ENCODE peak calls at places on chromosome 22, in four cellular contexts. J is Calu3, C is HFFc6, P is ascending aorta. D is an unnamed sample.
A peak's percentile ranks its signal among the peaks of the same experiment; 100 is the strongest.

GRCh38 chr22:39839917-39840510 is 53.5 kb downstream of the ENTHD1 start:
- DNase-seq in P (no peak), C (no peak), J (no peak), D (no peak)

GRCh38 chr22:43013355-43014061 is 1.4 kb downstream of the PACSIN2 start:
- DNase-seq in J (no peak), C (peak; percentile 41), P (no peak), D (no peak)

GRCh38 chr22:46069518-46070214 is 80.7 kb upstream of the PPARA start:
- DNase-seq in C (peak; percentile 85), P (peak; percentile 76), J (peak; percentile 95), D (peak; percentile 82)

GRCh38 chr22:48721394-48721666 is 1106.3 kb downstream of the BRD1 start:
- DNase-seq in C (no peak), P (no peak), J (no peak), D (no peak)

GRCh38 chr22:23903328-23903971 is 9.3 kb downstream of the MIF start:
- DNase-seq in P (no peak), J (no peak), C (no peak), D (no peak)

GRCh38 chr22:24230911-24231656 is 13.8 kb downstream of the GGT5 start:
- DNase-seq in P (no peak), J (peak; percentile 67), C (no peak), D (no peak)

GRCh38 chr22:23910496-23911190 is 16.5 kb downstream of the MIF start:
- DNase-seq in P (no peak), J (no peak), C (no peak), D (no peak)

GRCh38 chr22:36562261-36562835 is 33.4 kb upstream of the EIF3D start:
- DNase-seq in P (no peak), J (peak; percentile 46), C (peak; percentile 37), D (no peak)

GRCh38 chr22:47586946-47587345 is 824.5 kb downstream of the TBC1D22A start:
- DNase-seq in J (no peak), C (no peak), P (no peak), D (no peak)

GRCh38 chr22:44269757-44270555 is 42.8 kb downstream of the SHISAL1 start:
- DNase-seq in C (no peak), P (no peak), J (no peak), D (no peak)

GRCh38 chr22:25358421-25359170 is 139.2 kb downstream of the CRYBB2 start:
- DNase-seq in C (no peak), P (no peak), J (no peak), D (no peak)

GRCh38 chr22:47165998-47166397 is 403.5 kb downstream of the TBC1D22A start:
- DNase-seq in C (no peak), J (no peak), P (no peak), D (peak; percentile 3)

GRCh38 chr22:24824915-24825314 is 18.9 kb downstream of the SGSM1 start:
- DNase-seq in J (no peak), P (no peak), C (no peak), D (no peak)

GRCh38 chr22:49705631-49706352 is 121.9 kb downstream of the BRD1 start:
- DNase-seq in J (no peak), C (no peak), P (no peak), D (no peak)

GRCh38 chr22:20885557-20886323 is 26.9 kb downstream of the SNAP29 start:
- DNase-seq in J (peak; percentile 90), C (peak; percentile 83), P (peak; percentile 13), D (peak; percentile 57)

GRCh38 chr22:41435560-41435959 is 11.0 kb downstream of the TOB2 start:
- DNase-seq in P (no peak), J (no peak), C (no peak), D (no peak)

GRCh38 chr22:50119768-50120251 is 30.0 kb downstream of the MOV10L1 start:
- DNase-seq in J (no peak), C (no peak), P (no peak), D (no peak)

GRCh38 chr22:35154937-35155387 is 89.0 kb downstream of the ISX start:
- DNase-seq in C (peak; percentile 20), J (peak; percentile 82), P (no peak), D (no peak)

GRCh38 chr22:42937164-42937854 is 77.6 kb downstream of the PACSIN2 start:
- DNase-seq in C (peak; percentile 82), J (peak; percentile 79), P (peak; percentile 67), D (no peak)

GRCh38 chr22:25110846-25111578 is 88.6 kb upstream of the CRYBB3 start:
- DNase-seq in P (peak; percentile 51), C (peak; percentile 65), J (peak; percentile 91), D (no peak)

GRCh38 chr22:46747646-46748045 is 9.6 kb upstream of the CERK start:
- DNase-seq in P (no peak), C (no peak), J (no peak), D (no peak)

GRCh38 chr22:45262931-45263789 is 21.6 kb upstream of the UPK3A start:
- DNase-seq in J (no peak), P (no peak), C (no peak), D (no peak)

GRCh38 chr22:40009231-40009769 is 14.5 kb downstream of the FAM83F start:
- DNase-seq in J (no peak), C (no peak), P (no peak), D (no peak)

GRCh38 chr22:20514658-20515406 is 7.4 kb downstream of the MED15 start:
- DNase-seq in C (peak; percentile 91), P (no peak), J (no peak), D (peak; percentile 47)

GRCh38 chr22:50148166-50148500 is 22.4 kb upstream of the PANX2 start:
- DNase-seq in P (no peak), J (no peak), C (no peak), D (no peak)

GRCh38 chr22:22558972-22559603 is at the start of gene PRAME:
- DNase-seq in J (peak; percentile 89), C (no peak), P (no peak), D (no peak)
- TF ChIP-seq CTCF in J (peak; percentile 88), C (peak; percentile 70), P (no peak), D (no peak)

GRCh38 chr22:32448980-32449379 is 15.3 kb downstream of the BPIFC start:
- DNase-seq in P (no peak), C (no peak), J (no peak), D (no peak)

GRCh38 chr22:32446321-32446720 is 17.9 kb downstream of the BPIFC start:
- DNase-seq in J (no peak), P (no peak), C (no peak), D (no peak)

GRCh38 chr22:32444068-32444467 is 20.2 kb downstream of the BPIFC start:
- DNase-seq in P (no peak), C (no peak), J (peak; percentile 44), D (no peak)
- TF ChIP-seq CTCF in P (no peak), C (no peak), J (no peak), D (no peak)

GRCh38 chr22:26642465-26643367 is 14.7 kb upstream of the MIAT start:
- DNase-seq in P (no peak), C (no peak), J (no peak), D (no peak)
- TF ChIP-seq CTCF in P (no peak), C (peak; percentile 30), J (no peak), D (no peak)

DNA sequence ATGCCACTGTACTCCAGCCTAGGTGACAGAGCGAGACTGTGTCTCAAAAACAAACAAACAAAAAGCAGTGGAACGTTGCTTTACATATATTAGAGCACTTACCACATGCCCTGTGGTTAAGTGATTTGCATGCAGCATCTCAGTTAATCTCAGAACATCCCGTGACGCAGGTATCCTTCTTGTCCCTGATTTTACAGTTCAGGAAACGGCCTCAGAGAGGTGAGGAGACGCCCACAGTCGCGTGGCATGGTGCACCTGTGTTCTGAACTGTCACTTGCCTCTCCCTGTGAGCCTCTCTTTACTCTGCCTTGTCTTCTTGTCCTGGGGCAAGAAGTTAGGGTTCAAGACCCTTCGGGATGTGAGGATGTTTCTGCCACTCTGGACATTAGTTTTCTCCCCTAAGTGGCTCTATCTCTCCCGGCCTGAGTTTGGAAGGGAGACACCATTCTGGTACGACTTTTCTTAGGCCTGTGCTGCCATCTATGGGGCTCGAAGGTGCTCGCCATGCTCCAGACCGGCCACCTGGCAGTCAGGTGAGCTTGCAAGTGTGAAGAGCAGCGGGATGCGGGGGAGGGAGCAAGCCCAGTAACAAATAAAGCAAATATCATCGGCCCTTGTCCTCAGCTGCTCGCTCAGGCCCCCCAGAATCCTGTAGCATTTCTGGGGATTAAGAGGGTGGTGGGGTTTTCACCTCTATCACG is 25.6 kb downstream of the YWHAH start:
- DNase-seq in J (peak; percentile 87), C (peak; percentile 44), P (no peak), D (no peak)
- TF ChIP-seq CTCF in J (no peak), C (no peak), P (peak; percentile 14), D (no peak)

D was measured in omental fat pad.